ENCODE peak calls at places on chromosomes 13 and 19, in five cellular contexts. M is breast epithelium, V is psoas muscle, L is pancreas, R is ascending aorta. G is an unnamed sample.

GRCh38 chr19:17761148-17761547 is 9.9 kb downstream of the FCHO1 start:
- DNase-seq in V (no peak), M (no peak), R (no peak), L (no peak), G (no peak)

GRCh38 chr19:20513179-20513934 is 52.2 kb downstream of the ZNF737 start:
- DNase-seq in V (no peak), M (no peak), L (no peak), R (no peak), G (no peak)

GRCh38 chr19:13833330-13834265 is 38.4 kb downstream of the ZSWIM4 start:
- DNase-seq in M (peak; percentile 99), R (peak; percentile 83), L (peak; percentile 93), V (peak; percentile 98), G (peak; percentile 96)

GRCh38 chr19:44869728-44870470 is 21.2 kb upstream of the TOMM40 start:
- DNase-seq in R (no peak), V (peak; percentile 65), M (no peak), L (no peak), G (no peak)

GRCh38 chr19:18649371-18650047 is 12.7 kb downstream of the KLHL26 start:
- DNase-seq in R (no peak), V (peak; percentile 91), L (no peak), M (no peak), G (peak; percentile 86)

GRCh38 chr13:98447881-98448641 is 128.8 kb downstream of the STK24 start:
- DNase-seq in M (no peak), R (no peak), L (no peak), V (peak; percentile 67), G (peak; percentile 58)

GRCh38 chr13:110371550-110372465 is 64.7 kb downstream of the COL4A2 start:
- DNase-seq in M (no peak), L (no peak), R (no peak), V (no peak), G (no peak)

GRCh38 chr13:23516190-23516589 is 54.0 kb upstream of the TNFRSF19 start:
- DNase-seq in R (no peak), V (no peak), L (no peak), M (no peak), G (no peak)

GRCh38 chr13:23159587-23160240 is 21.1 kb upstream of the SGCG start:
- DNase-seq in L (no peak), R (no peak), M (no peak), V (no peak), G (no peak)

GRCh38 chr19:42091300-42092266 is 15.6 kb downstream of the ZNF574 start:
- DNase-seq in V (no peak), M (no peak), R (no peak), L (no peak), G (no peak)

GRCh38 chr13:31046711-31047279 is 114.3 kb downstream of the TEX26 start:
- DNase-seq in M (no peak), L (no peak), R (no peak), V (no peak), G (peak; percentile 24)

GRCh38 chr19:291561-292280 is 518 bp upstream of the PLPP2 start:
- DNase-seq in M (peak; percentile 52), V (peak; percentile 23), R (no peak), L (no peak), G (no peak)

GRCh38 chr13:89432997-89433396 is 1761.8 kb downstream of the SLITRK5 start:
- DNase-seq in M (no peak), L (no peak), R (no peak), V (no peak), G (no peak)

GRCh38 chr13:72652681-72653080 is 74.7 kb downstream of the MZT1 start:
- DNase-seq in L (no peak), V (no peak), R (no peak), M (no peak), G (no peak)

GRCh38 chr19:51784922-51785690 is 9.9 kb upstream of the FPR3 start:
- DNase-seq in L (no peak), R (peak; percentile 32), V (peak; percentile 67), M (no peak), G (peak; percentile 63)

GRCh38 chr19:52270266-52270885 is 989 bp downstream of the ZNF766 start:
- DNase-seq in V (no peak), L (no peak), R (no peak), M (no peak), G (no peak)

GRCh38 chr13:45215392-45216077 is 14.7 kb upstream of the KCTD4 start:
- DNase-seq in M (no peak), V (no peak), R (no peak), L (no peak), G (no peak)

GRCh38 chr19:29878973-29879654 is 62.9 kb upstream of the URI1 start:
- DNase-seq in R (no peak), V (peak; percentile 66), M (peak; percentile 43), L (no peak), G (no peak)

GRCh38 chr13:113980489-113981064 is 6.7 kb upstream of the C13orf46 start:
- DNase-seq in M (no peak), V (peak; percentile 14), L (no peak), R (no peak), G (peak; percentile 2)

GRCh38 chr19:23817519-23817918 is 58.8 kb upstream of the ZNF681 start:
- DNase-seq in L (no peak), M (no peak), V (no peak), R (no peak), G (no peak)

GRCh38 chr19:40659116-40659515 is 31.3 kb downstream of the NUMBL start:
- DNase-seq in L (no peak), V (no peak), M (no peak), R (no peak), G (no peak)

GRCh38 chr13:37348916-37349653 is 243.6 kb upstream of the CSNK1A1L start:
- DNase-seq in L (no peak), M (no peak), V (no peak), R (no peak), G (no peak)

GRCh38 chr13:107459430-107459829 is 755.9 kb downstream of the LIG4 start:
- DNase-seq in R (no peak), V (no peak), M (no peak), L (no peak), G (no peak)

GRCh38 chr19:8611391-8611883 is 922 bp upstream of the ADAMTS10 start:
- DNase-seq in V (peak; percentile 69), L (no peak), M (no peak), R (no peak), G (no peak)

GRCh38 chr13:31119526-31119925 is 42.2 kb downstream of the HSPH1 start:
- DNase-seq in M (no peak), V (no peak), L (no peak), R (no peak), G (no peak)

GRCh38 chr13:74795526-74795925 is 661.3 kb upstream of the KLF12 start:
- DNase-seq in R (no peak), V (no peak), M (no peak), L (no peak), G (no peak)

GRCh38 chr13:74794147-74794546 is 659.9 kb upstream of the KLF12 start:
- DNase-seq in R (no peak), M (no peak), V (no peak), L (no peak), G (no peak)

GRCh38 chr13:74794582-74794981 is 660.4 kb upstream of the KLF12 start:
- DNase-seq in M (no peak), L (no peak), V (no peak), R (no peak), G (no peak)

DNA sequence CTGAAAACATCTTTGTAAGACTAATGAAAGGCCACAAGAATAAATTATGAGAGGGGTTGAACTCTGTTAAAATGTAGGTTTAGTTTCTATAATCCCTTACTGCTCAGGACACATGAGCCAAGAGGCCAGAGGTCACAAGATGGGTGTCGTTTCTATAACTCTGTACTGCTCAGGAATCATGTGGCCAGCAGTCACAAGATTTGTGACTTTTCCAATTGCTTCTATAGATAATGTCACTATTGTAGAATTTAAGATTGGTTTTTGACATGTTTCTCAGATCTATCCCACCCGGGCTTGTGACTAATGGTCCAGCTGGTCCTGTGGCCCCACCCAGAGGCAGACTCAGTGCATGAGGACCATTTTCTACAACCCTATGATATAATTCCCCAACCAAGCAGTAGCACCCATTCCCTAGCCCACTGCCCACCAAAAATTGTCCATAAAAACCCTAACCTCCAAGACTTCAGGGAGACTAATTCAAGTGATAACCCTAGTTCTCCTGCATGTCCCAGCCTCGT is 662.0 kb upstream of the KLF12 start:
- DNase-seq in M (no peak), R (no peak), V (no peak), L (no peak), G (no peak)
- TF ChIP-seq CTCF in M (no peak), R (no peak), V (no peak), L (no peak), G (no peak)

DNA sequence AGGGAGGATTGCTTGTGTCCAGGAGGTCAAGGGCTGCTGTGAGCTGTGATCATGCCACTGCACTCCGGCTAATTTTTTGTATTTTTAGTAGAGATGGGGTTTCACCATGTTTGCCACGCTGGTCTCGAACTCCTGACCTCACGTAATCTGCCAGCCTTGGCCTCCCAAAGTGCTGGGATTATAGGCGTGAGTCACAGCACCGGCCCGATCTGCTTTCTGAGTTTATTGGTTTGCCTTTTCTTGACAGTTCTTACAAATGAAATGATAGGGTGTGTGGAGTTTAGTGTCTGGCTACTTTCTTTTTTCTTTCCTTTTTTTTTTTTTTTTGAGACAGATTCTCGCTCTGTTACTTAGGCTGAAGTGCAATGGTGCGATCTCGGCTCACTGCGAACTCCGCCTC is 848 bp downstream of the C19orf44 start:
- DNase-seq in M (no peak), V (no peak), R (no peak), L (no peak), G (no peak)
- H3K27ac ChIP-seq in M (no peak overlapping the region), V (peak overlapping the region; percentile 89), R (peak overlapping the region; percentile 64), L (no peak overlapping the region), G (peak overlapping the region; percentile 87)

GRCh38 chr19:47035127-47035494 is 13.3 kb downstream of the TMEM160 start:
- DNase-seq in R (no peak), M (no peak), V (no peak), L (no peak), G (no peak)
- H3K4me3 ChIP-seq in R (peak overlapping the region; percentile 72), M (no peak overlapping the region), V (peak overlapping the region; percentile 56), L (no peak overlapping the region), G (peak overlapping the region; percentile 65)

DNA sequence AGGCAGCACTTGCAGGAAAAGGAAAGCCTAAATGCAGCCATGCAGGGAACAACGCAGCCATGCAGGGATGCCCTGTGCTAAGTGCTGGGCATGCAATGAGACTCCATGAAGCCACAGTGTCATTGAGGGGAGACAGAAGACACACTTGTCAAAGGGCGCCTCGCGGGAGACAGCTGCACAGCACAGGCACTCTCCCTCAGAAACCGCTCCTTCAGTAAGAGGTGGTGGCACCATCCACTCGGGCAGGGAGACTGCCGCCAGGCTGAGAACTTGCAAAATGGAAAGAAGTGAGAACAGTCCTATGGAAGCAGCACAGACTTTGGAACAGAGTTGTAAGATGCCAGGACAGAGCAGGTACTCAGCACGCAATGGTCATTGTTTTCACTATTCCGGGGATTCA is 51.1 kb downstream of the GGACT start:
- DNase-seq in L (no peak), R (no peak), M (no peak), V (no peak), G (no peak)
- TF ChIP-seq CTCF in L (no peak), R (no peak), M (no peak), V (no peak), G (no peak)

G was measured in left ventricle myocardium inferior.